ENCODE peak calls at places on chromosomes 6 and 20, in four cellular contexts. K, N, L and Y are unnamed samples.

GRCh38 chr6:138485586-138486248 is 13.6 kb downstream of the NHSL1 start:
- DNase-seq in K (no peak), N (peak), L (no peak), Y (peak)

GRCh38 chr20:3935295-3935955 is 46.2 kb downstream of the PANK2 start:
- DNase-seq in K (no peak), N (no peak), L (no peak), Y (no peak)

GRCh38 chr6:137975058-137975940 is 108.2 kb downstream of the TNFAIP3 start:
- DNase-seq in K (peak), N (no peak), L (no peak), Y (peak)

GRCh38 chr20:34037121-34037520 is 43.4 kb downstream of the RALY start:
- DNase-seq in K (no peak), N (no peak), L (no peak), Y (peak)

GRCh38 chr6:107435798-107436197 is 23.6 kb downstream of the PDSS2 start:
- DNase-seq in K (peak), N (no peak), L (no peak), Y (no peak)

GRCh38 chr20:40686434-40686882 is 2.6 kb downstream of the MAFB start:
- DNase-seq in K (no peak), N (no peak), L (peak), Y (no peak)

GRCh38 chr20:51412991-51413471 is 129.5 kb downstream of the NFATC2 start:
- DNase-seq in K (no peak), N (no peak), L (no peak), Y (peak)

GRCh38 chr6:148509152-148509571 is 166.5 kb downstream of the SASH1 start:
- DNase-seq in K (peak), N (no peak), L (no peak), Y (no peak)

GRCh38 chr6:150936021-150936555 is 70.6 kb downstream of the MTHFD1L start:
- DNase-seq in K (no peak), N (no peak), L (no peak), Y (no peak)

GRCh38 chr20:38272398-38272797 is 11.9 kb upstream of the KIAA1755 start:
- DNase-seq in K (peak), N (no peak), L (no peak), Y (no peak)
- H4K8ac ChIP-seq in K (peak), N (no peak), L (no peak), Y (no peak)

GRCh38 chr6:33912177-33912576 is 108.4 kb upstream of the MLN start:
- DNase-seq in K (no peak), N (no peak), L (no peak), Y (no peak)

GRCh38 chr6:33911488-33911887 is 107.7 kb upstream of the MLN start:
- DNase-seq in K (no peak), N (no peak), L (no peak), Y (no peak)

GRCh38 chr6:33918175-33918695 is 114.4 kb upstream of the MLN start:
- DNase-seq in K (no peak), N (no peak), L (no peak), Y (no peak)

GRCh38 chr6:33914519-33915120 is 110.8 kb upstream of the MLN start:
- DNase-seq in K (no peak), N (no peak), L (no peak), Y (no peak)

DNA sequence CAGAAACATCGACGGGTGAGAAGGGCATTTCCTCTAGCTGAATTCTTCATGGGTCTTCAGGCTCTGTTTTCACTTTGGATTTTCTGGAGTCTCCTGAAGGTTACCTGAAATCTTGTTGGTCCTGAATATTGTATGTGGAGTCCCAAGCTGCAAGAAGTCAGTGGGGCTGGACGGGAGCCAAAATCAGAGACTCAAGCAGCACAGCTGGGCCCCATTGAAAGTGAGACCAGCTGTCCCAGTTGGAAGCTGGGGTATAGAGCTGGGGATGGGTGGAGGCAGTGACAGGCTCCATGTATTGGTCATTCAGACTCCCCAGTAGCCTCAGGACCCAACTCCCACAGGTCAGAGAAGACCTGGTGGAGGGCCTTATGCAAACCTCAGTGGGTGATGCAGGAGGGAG is 111.3 kb upstream of the MLN start:
- DNase-seq in K (no peak), N (no peak), L (no peak), Y (no peak)
- H3K9ac ChIP-seq in K (no peak), N (no peak), L (no peak), Y (no peak)

GRCh38 chr6:44120692-44121443 is 6.4 kb downstream of the MRPL14 start:
- DNase-seq in K (no peak), N (no peak), L (no peak), Y (peak)
- H3K56ac ChIP-seq in K (no peak), N (no peak), L (no peak), Y (no peak)

DNA sequence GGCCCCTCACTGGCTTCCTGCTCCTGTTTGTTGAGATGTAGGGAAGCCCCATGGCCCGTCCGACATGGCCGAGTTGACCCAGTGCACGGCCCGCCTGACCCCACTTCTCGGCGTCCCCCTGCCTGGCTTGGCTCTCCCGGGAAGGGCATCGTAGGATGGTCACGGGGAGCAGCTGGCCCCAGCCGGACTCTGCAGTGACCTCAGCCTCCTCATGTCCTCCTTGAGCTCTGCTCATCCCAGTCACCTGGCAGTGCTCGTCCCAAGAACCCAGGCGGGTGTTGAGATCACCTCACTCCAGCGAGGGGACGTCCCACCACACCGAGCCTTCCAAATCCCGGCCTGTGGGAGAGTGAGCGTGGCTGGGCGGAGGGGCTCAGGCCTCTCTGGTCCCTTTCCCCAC is 15.7 kb downstream of the SLCO4A1 start:
- DNase-seq in K (no peak), N (no peak), L (no peak), Y (no peak)
- H4K8ac ChIP-seq in K (no peak), N (no peak), L (peak), Y (no peak)

DNA sequence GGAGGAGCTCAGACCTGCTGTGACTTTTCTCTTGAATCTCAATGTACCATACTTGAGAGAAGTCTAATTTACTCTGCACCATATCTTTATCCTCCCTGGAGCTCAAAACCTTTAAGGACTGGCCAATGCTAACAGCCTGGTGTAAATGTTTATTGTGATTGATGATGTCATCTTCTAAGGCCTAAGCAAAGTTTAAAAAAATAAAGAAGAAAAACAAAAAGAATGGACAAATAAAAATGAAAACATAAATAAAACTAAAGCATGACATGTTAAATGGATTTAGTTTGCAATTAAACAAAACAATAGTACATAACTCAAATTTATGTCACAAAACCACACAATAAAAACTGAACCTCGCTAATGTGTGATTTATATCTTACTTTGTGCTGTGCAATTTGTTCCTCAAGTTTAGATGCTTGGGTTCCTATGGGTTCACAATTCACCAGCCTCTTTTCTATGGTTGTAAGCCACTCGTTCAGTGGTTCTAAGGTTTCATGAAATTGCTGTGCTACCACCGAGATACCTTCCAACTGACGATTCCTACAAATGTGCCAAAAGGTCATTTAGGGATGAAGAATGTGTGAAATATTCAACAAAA is 113.0 kb downstream of the DST start:
- DNase-seq in K (peak), N (no peak), L (no peak), Y (no peak)
- H3K9ac ChIP-seq in K (no peak), N (no peak), L (no peak), Y (no peak)

GRCh38 chr20:48056218-48056617 is 270.9 kb upstream of the SULF2 start:
- DNase-seq in K (no peak), N (no peak), L (no peak), Y (no peak)
- H3K56ac ChIP-seq in K (no peak), N (no peak), L (no peak), Y (no peak)

DNA sequence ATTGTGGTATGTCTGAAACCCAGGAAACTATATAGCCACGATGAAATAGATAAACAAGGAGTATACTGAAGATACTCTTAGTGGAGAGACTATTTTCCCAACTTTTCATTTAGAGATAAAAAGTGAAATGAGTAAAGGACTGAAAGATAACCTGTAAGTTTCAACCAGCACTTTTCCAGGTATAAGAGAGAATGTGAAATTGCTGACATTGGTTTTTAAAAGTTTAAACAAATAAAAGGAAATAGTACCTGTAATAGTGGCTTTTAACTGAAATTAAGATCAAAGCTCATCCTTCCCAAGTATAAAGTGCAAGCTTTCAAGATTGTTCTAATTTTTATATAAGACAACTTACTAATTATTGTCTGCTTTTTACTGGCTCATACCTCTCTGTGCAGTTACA is 130.2 kb upstream of the CCN2 start:
- DNase-seq in K (no peak), N (no peak), L (no peak), Y (no peak)
- H4K8ac ChIP-seq in K (peak), N (no peak), L (no peak), Y (no peak)

DNA sequence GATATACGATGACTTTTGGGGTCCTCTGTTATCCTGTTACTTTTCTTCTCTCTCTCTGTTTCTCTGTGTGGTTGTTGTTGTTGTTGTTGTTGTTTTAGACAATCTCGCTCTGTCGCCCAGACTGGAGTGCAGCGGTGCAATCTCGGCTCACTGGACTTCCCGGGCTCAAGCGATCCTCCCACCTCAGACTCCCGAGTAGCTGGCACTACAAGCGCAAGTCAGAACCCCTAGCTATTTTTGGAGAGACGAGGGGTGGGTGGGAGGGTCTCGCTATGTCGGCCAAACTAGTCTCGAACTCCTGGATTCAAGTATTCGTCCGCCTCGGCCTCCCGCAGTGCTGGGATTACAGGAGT is 19.1 kb upstream of the ABT1 start:
- DNase-seq in K (no peak), N (no peak), L (no peak), Y (peak)
- H3K9ac ChIP-seq in K (peak), N (no peak), L (no peak), Y (peak)

GRCh38 chr20:32762754-32763201 is 593 bp downstream of the DNMT3B start:
- DNase-seq in K (no peak), N (no peak), L (no peak), Y (peak)

GRCh38 chr20:32763202-32763999 is 1.2 kb downstream of the DNMT3B start:
- DNase-seq in K (no peak), N (no peak), L (no peak), Y (peak)

GRCh38 chr20:32764000-32764960 is 2.1 kb downstream of the DNMT3B start:
- DNase-seq in K (no peak), N (peak), L (peak), Y (peak)

GRCh38 chr20:32761831-32762753 is at the start of gene DNMT3B:
- DNase-seq in K (peak), N (peak), L (peak), Y (peak)

GRCh38 chr20:32761417-32761830 is 761 bp upstream of the DNMT3B start:
- DNase-seq in K (no peak), N (no peak), L (no peak), Y (no peak)
- H3K56ac ChIP-seq in K (no peak), N (no peak), L (peak), Y (peak)

GRCh38 chr6:160079686-160080043 is 42.0 kb upstream of the SLC22A1 start:
- DNase-seq in K (no peak), N (no peak), L (no peak), Y (no peak)
- H4K8ac ChIP-seq in K (no peak), N (no peak), L (no peak), Y (no peak)